ENCODE peak calls at places on chromosomes 1 and 21, in four cellular contexts. K, B, A and X are unnamed samples.
A peak's percentile ranks its signal among the peaks of the same experiment; 100 is the strongest.

GRCh38 chr1:214404571-214405213 is 123.7 kb downstream of the SMYD2 start:
- DNase-seq in K (no peak), B (no peak), A (peak; percentile 90), X (no peak)

GRCh38 chr1:76190749-76191424 is 116.3 kb downstream of the ST6GALNAC3 start:
- DNase-seq in K (no peak), B (no peak), A (no peak), X (no peak)

GRCh38 chr1:162349635-162350330 is 26.9 kb downstream of the SPATA46 start:
- DNase-seq in K (no peak), B (no peak), A (peak; percentile 95), X (no peak)

GRCh38 chr1:53060580-53060979 is 1.4 kb upstream of the PODN start:
- DNase-seq in K (peak; percentile 82), B (no peak), A (no peak), X (no peak)

GRCh38 chr1:12203216-12204007 is 26.4 kb upstream of the VPS13D start:
- DNase-seq in K (no peak), B (no peak), A (no peak), X (no peak)

GRCh38 chr1:245067257-245067656 is 87.5 kb upstream of the KIF26B start:
- DNase-seq in K (no peak), B (no peak), A (no peak), X (no peak)

GRCh38 chr1:53581476-53581875 is 122.3 kb downstream of the DMRTB1 start:
- DNase-seq in K (peak; percentile 29), B (no peak), A (no peak), X (no peak)

GRCh38 chr1:28087614-28088167 is 719 bp downstream of the EYA3 start:
- DNase-seq in K (no peak), B (no peak), A (peak; percentile 68), X (no peak)

GRCh38 chr21:36630485-36631206 is 68.3 kb upstream of the SIM2 start:
- DNase-seq in K (no peak), B (peak; percentile 96), A (peak; percentile 36), X (peak; percentile 80)

GRCh38 chr1:160108888-160109662 is 6.5 kb upstream of the ATP1A2 start:
- DNase-seq in K (no peak), B (peak; percentile 69), A (peak; percentile 34), X (no peak)

GRCh38 chr1:177142791-177143382 is 21.6 kb downstream of the ASTN1 start:
- DNase-seq in K (no peak), B (no peak), A (no peak), X (no peak)

GRCh38 chr1:168488153-168488552 is 55.6 kb downstream of the XCL2 start:
- DNase-seq in K (peak; percentile 86), B (no peak), A (no peak), X (peak; percentile 30)

GRCh38 chr21:33018707-33019455 is 6.9 kb upstream of the OLIG2 start:
- DNase-seq in K (no peak), B (peak; percentile 39), A (no peak), X (no peak)

GRCh38 chr1:182143825-182144661 is 82.5 kb upstream of the ZNF648 start:
- DNase-seq in K (peak; percentile 96), B (peak; percentile 54), A (peak; percentile 16), X (peak; percentile 82)

GRCh38 chr1:207579436-207579799 is 65.5 kb upstream of the CR1L start:
- DNase-seq in K (no peak), B (peak; percentile 72), A (peak; percentile 70), X (peak; percentile 36)

GRCh38 chr1:159177273-159177907 is 6.0 kb downstream of the CADM3 start:
- DNase-seq in K (no peak), B (peak; percentile 74), A (peak; percentile 81), X (peak; percentile 41)

GRCh38 chr1:82848043-82848442 is 1047.3 kb downstream of the ADGRL2 start:
- DNase-seq in K (no peak), B (no peak), A (no peak), X (no peak)
- TF ChIP-seq POLR2AphosphoS5 in K (no peak), B (no peak), A (no peak), X (no peak)

DNA sequence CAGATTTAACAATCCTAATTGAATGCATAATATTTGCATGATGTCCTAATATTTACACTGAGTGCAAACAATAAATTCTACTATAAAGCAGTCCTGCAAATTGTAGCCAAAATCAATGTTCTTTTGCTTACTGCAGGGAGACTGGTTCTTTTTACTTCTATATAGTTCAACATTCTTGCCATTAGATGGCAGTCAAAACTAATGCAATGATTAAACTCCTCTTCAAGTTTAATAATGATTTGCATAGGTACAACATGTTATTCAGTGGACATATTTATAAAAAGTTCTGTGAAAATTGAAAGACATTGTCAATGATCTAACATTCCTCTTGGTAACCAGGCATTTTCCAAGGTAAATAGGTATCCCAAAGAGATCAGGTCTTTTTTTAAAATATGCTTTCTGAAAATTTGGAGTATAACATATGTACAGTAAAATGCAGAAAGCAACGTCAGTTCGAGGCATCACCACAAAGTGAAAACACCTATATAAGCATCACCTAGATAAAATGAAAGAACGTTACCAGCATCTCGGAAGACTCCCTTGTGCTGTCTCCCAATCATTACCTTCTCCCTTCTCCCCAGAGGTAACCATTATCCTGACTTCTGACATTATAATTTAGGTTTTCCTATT is 9.8 kb upstream of the FNBP1L start:
- DNase-seq in K (no peak), B (no peak), A (peak; percentile 69), X (no peak)
- H3K4me1 ChIP-seq in K (no peaks in the 10 kb centered on the region), B (no peaks in the 10 kb centered on the region), A (no peaks in the 10 kb centered on the region), X (no peaks in the 10 kb centered on the region)

GRCh38 chr1:50969611-50970507 is at the start of gene CDKN2C:
- DNase-seq in K (peak; percentile 91), B (peak; percentile 66), A (peak; percentile 85), X (peak; percentile 59)
- TF ChIP-seq POLR2A in K (peak; percentile 46), B (no peak), A (no peak), X (no peak)

DNA sequence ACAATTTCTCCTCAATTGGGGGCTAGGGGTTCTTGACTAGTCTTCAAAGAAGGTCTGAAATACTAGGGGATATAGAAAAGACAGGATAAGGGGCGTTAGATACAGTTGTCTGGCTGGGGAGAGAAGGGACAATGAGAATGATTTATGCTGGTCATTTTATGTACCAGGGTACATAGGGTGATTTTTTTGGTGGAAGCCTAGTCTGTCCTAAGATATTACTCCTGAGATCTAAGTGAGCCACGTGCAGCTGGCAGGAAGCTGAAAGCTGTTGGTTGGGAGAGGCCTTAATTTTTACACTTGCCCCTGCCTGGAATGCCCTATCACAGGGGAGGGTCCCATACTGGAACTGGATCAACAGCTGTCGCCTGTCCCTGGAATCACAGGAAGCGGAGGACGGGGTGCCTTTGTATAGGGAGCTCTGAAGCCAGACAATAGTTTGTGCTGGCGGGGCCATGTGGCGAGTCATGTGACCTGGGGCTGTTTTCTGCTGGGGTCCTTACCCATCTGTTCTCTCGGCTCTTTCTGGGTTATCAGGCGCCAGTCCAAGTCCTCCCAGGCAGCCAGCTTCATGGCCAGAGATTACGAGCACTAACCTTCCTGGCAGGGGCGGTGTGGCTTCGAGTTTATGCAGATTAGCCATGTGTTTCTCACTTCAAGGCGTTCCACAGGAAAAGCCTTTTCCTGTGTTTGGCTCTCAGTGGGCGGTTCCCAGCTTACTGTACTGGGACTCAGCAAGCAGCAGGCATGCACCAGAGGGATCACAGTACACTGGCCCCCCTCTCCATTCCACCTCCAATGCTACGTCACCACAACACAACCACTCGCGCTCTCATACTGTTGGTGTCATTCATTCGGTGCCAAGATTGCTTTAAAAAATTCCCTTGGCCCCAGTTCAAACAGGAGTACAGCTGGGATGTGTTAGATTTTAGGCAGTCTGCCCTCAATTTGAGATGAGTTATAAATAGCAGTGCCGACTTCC is 27.5 kb downstream of the ARID1A start:
- DNase-seq in K (peak; percentile 97), B (peak; percentile 79), A (peak; percentile 99), X (peak; percentile 89)
- TF ChIP-seq POLR2AphosphoS5 in K (peak; percentile 92), B (peak; percentile 34), A (peak; percentile 69), X (peak; percentile 86)

GRCh38 chr1:115063238-115063901 is 25.9 kb downstream of the TSPAN2 start:
- DNase-seq in K (no peak), B (no peak), A (peak; percentile 11), X (no peak)

GRCh38 chr1:115064461-115064860 is 24.8 kb downstream of the TSPAN2 start:
- DNase-seq in K (no peak), B (no peak), A (no peak), X (no peak)

GRCh38 chr1:115067460-115067859 is 21.8 kb downstream of the TSPAN2 start:
- DNase-seq in K (peak; percentile 74), B (no peak), A (no peak), X (no peak)

GRCh38 chr1:115062542-115063004 is 26.7 kb downstream of the TSPAN2 start:
- DNase-seq in K (no peak), B (no peak), A (peak; percentile 68), X (peak; percentile 64)

GRCh38 chr1:115065021-115065420 is 24.3 kb downstream of the TSPAN2 start:
- DNase-seq in K (no peak), B (no peak), A (no peak), X (no peak)
- H3K4me1 ChIP-seq in K (peaks cover 55% of the 10 kb centered on the region), B (no peaks in the 10 kb centered on the region), A (peaks cover 19% of the 10 kb centered on the region), X (peaks cover 48% of the 10 kb centered on the region)

GRCh38 chr1:9233942-9234222 is 692 bp upstream of the H6PD start:
- DNase-seq in K (no peak), B (no peak), A (no peak), X (no peak)

GRCh38 chr1:9235560-9235959 is 986 bp downstream of the H6PD start:
- DNase-seq in K (no peak), B (no peak), A (no peak), X (no peak)

GRCh38 chr1:9235123-9235513 is 544 bp downstream of the H6PD start:
- DNase-seq in K (no peak), B (no peak), A (peak; percentile 48), X (peak; percentile 39)

GRCh38 chr1:9233241-9233941 is 1.2 kb upstream of the H6PD start:
- DNase-seq in K (peak; percentile 95), B (no peak), A (peak; percentile 17), X (peak; percentile 70)

GRCh38 chr1:9234223-9235122 is at the start of gene H6PD:
- DNase-seq in K (peak; percentile 92), B (peak; percentile 86), A (peak; percentile 74), X (peak; percentile 88)
- TF ChIP-seq POLR2A in K (peak; percentile 37), B (peak; percentile 82), A (peak; percentile 96), X (no peak)

GRCh38 chr1:218182455-218182854 is 102.6 kb upstream of the RRP15 start:
- DNase-seq in K (no peak), B (no peak), A (no peak), X (no peak)
- TF ChIP-seq POLR2AphosphoS5 in K (no peak), B (no peak), A (no peak), X (no peak)